ENCODE peak calls at places on chromosomes 16 and 17, in four cellular contexts. D is H9, V is IMR-90, E is H1. Y is an unnamed sample.

GRCh38 chr16:11788914-11789313 is 8.1 kb downstream of the ZC3H7A start:
- DNase-seq in D (no peak), V (no peak), E (no peak), Y (no peak)

GRCh38 chr16:12673466-12673865 is 130.2 kb downstream of the CPPED1 start:
- DNase-seq in D (no peak), V (no peak), E (no peak), Y (no peak)

GRCh38 chr16:49112754-49113153 is 168.9 kb downstream of the CBLN1 start:
- DNase-seq in D (no peak), V (no peak), E (no peak), Y (no peak)

GRCh38 chr17:78738245-78738644 is 43.8 kb downstream of the CYTH1 start:
- DNase-seq in D (no peak), V (no peak), E (no peak), Y (peak)

GRCh38 chr17:31389673-31390381 is 1.6 kb upstream of the RAB11FIP4 start:
- DNase-seq in D (peak), V (no peak), E (peak), Y (no peak)

GRCh38 chr16:67158637-67159600 is 790 bp downstream of the TRADD start:
- DNase-seq in D (peak), V (no peak), E (peak), Y (peak)

GRCh38 chr17:40827746-40828453 is 5.5 kb upstream of the KRT10 start:
- DNase-seq in D (no peak), V (no peak), E (no peak), Y (peak)

GRCh38 chr17:44543213-44543904 is 13.9 kb upstream of the FZD2 start:
- DNase-seq in D (peak), V (peak), E (peak), Y (peak)

GRCh38 chr16:75921281-75921680 is 195.0 kb upstream of the CPHXL start:
- DNase-seq in D (peak), V (no peak), E (no peak), Y (no peak)

GRCh38 chr17:6437466-6437865 is 2.5 kb upstream of the AIPL1 start:
- DNase-seq in D (peak), V (no peak), E (no peak), Y (no peak)

GRCh38 chr16:25264599-25264998 is 7.0 kb upstream of the ZKSCAN2 start:
- DNase-seq in D (no peak), V (no peak), E (no peak), Y (no peak)

GRCh38 chr16:84673203-84673535 is 24.9 kb downstream of the KLHL36 start:
- DNase-seq in D (no peak), V (no peak), E (no peak), Y (no peak)

GRCh38 chr16:88595101-88595500 is 24.9 kb downstream of the ZC3H18 start:
- DNase-seq in D (no peak), V (no peak), E (no peak), Y (no peak)

GRCh38 chr17:7107795-7108559 is 6.6 kb downstream of the ASGR2 start:
- DNase-seq in D (no peak), V (no peak), E (no peak), Y (no peak)

GRCh38 chr17:64599187-64599676 is 62.9 kb downstream of the SMURF2 start:
- DNase-seq in D (peak), V (no peak), E (no peak), Y (no peak)

GRCh38 chr17:63039899-63040602 is 74.0 kb downstream of the TANC2 start:
- DNase-seq in D (no peak), V (peak), E (no peak), Y (no peak)

GRCh38 chr16:87407511-87408112 is 15.5 kb downstream of the MAP1LC3B start:
- DNase-seq in D (no peak), V (no peak), E (no peak), Y (no peak)

GRCh38 chr17:78729636-78730035 is 52.4 kb downstream of the CYTH1 start:
- DNase-seq in D (no peak), V (no peak), E (no peak), Y (no peak)

GRCh38 chr16:52613508-52613907 is 66.6 kb upstream of the TOX3 start:
- DNase-seq in D (no peak), V (no peak), E (no peak), Y (no peak)

GRCh38 chr16:27244363-27244755 is 24.2 kb downstream of the NSMCE1 start:
- DNase-seq in D (peak), V (no peak), E (no peak), Y (no peak)

GRCh38 chr16:85137323-85138072 is 25.2 kb upstream of the CIBAR2 start:
- DNase-seq in D (no peak), V (peak), E (no peak), Y (no peak)

GRCh38 chr17:34370376-34370996 is 7.5 kb upstream of the CCL1 start:
- DNase-seq in D (peak), V (no peak), E (no peak), Y (no peak)

GRCh38 chr17:10993126-10993525 is 155.2 kb upstream of the PIRT start:
- DNase-seq in D (no peak), V (no peak), E (no peak), Y (no peak)

GRCh38 chr16:87434146-87434667 is 42.1 kb downstream of the MAP1LC3B start:
- DNase-seq in D (no peak), V (no peak), E (no peak), Y (no peak)

GRCh38 chr17:28475151-28475900 is 1.9 kb downstream of the SLC13A2 start:
- DNase-seq in D (peak), V (no peak), E (no peak), Y (no peak)

GRCh38 chr16:84212631-84213030 is 21.7 kb downstream of the ADAD2 start:
- DNase-seq in D (no peak), V (no peak), E (no peak), Y (no peak)

GRCh38 chr17:66715076-66715675 is 119.7 kb upstream of the CACNG5 start:
- DNase-seq in D (peak), V (no peak), E (no peak), Y (no peak)

GRCh38 chr16:19831678-19832077 is 53.0 kb downstream of the GPRC5B start:
- DNase-seq in D (no peak), V (peak), E (no peak), Y (no peak)

GRCh38 chr17:63842173-63842539 is 329 bp downstream of the SMARCD2 start:
- DNase-seq in D (no peak), V (no peak), E (peak), Y (peak)

GRCh38 chr17:19540706-19541370 is 7.2 kb downstream of the SLC47A1 start:
- DNase-seq in D (no peak), V (no peak), E (no peak), Y (peak)

GRCh38 chr17:19537116-19537515 is 3.5 kb downstream of the SLC47A1 start:
- DNase-seq in D (no peak), V (no peak), E (no peak), Y (peak)

GRCh38 chr17:19539040-19539399 is 5.4 kb downstream of the SLC47A1 start:
- DNase-seq in D (no peak), V (no peak), E (no peak), Y (no peak)

GRCh38 chr17:19539841-19540311 is 6.2 kb downstream of the SLC47A1 start:
- DNase-seq in D (no peak), V (no peak), E (no peak), Y (no peak)

DNA sequence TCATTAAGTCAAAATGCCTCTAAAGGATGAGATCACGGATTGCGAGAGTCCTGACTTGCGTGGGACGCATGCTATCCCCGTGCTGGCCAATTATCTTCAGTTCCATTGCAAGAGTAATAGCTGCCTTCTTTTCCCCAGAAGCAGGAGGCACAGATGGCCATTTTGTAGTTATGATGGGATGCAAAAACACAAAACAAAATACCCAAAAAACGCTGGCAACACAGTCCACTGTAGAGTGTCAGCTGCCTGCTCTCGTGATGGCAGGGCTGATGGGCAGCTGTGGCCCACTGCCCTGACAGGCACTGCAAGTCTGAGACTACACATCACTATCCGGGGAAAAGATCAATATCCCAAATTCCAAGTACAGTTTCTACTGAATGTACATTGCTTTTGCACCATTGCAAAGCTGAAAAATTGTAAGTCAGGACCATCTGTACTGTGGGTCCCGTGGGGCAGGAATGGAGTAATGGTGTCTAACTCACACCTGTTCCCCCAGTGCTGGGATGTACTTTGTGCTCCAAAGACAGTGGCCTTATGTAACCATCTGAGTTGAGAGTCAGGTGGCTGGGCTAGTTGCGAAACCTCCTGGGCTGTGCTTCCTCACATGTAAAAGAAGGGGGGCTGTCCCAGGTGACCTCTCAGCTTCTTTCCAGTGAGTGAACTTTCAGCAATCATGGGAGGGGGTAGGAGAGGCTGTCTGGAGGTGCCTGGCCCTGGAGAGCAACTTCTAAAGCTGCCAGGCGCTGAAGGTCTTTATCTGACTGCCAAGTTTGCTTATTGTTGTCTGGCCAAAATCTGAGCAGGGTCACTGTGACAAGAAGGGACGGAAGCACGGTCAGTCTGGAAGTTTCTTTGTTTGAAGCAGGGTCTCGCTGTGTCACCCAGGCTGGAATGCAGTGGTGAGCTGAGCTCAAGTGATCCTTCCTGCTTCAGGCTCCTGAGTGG is 4.7 kb downstream of the SLC47A1 start:
- DNase-seq in D (no peak), V (no peak), E (no peak), Y (no peak)
- H3K56ac ChIP-seq in D (no peak), V (no peak), E (no peak), Y (peak)

DNA sequence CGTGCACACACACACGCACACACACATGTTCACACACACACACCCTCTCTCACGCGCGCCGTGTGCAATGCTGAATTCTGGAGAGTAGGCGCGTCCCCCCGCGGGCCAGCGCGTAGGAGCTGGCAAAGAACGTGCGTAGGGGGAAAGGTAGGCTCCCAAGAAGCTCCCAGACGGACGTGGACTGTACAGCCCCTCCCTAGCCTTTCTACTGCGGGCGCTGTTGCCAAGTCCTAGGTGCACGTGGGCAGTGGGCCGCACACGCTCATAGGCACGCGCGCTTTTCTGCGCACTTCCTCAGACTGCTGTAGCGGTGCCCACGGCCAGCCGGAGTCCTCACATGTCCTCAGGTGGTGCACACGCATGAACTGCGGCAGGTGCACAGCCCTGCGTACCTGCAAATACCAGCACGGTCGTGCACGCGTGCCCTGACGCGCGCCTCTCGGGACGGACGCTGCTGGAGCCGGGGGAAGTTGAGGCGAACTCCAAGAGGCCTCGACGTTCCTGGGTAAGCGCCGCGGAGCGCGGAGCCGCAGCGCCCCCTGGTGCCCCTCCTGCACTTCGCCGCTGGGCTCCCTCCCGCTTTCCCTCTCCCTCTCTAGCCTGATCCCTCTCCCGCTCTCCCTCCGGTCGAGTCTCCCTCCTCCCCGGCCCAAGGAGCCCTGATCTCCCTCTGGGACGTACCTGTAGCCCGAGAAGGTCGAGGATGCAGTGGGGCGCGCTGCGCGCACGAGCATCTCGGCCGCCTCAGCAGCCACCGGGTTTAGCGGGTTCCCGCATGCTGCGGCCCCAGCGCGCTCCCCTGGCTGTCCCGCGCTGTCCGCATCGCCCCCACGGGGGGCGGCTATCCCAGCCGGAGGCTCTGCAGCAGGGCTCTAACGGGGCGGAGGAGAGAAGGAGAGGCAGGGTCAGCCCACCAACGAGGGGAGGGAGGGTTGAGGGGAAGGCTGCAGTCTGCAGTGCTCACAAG is 749 bp downstream of the GRIN2A start:
- DNase-seq in D (peak), V (peak), E (peak), Y (peak)
- H3K56ac ChIP-seq in D (no peak), V (no peak), E (peak), Y (peak)

GRCh38 chr16:73610160-73610559 is 562.2 kb upstream of the ZFHX3 start:
- DNase-seq in D (no peak), V (no peak), E (no peak), Y (no peak)
- H3K56ac ChIP-seq in D (no peak), V (no peak), E (no peak), Y (peak)

GRCh38 chr17:4548061-4548461 is 7.1 kb downstream of the MYBBP1A start:
- DNase-seq in D (peak), V (no peak), E (no peak), Y (no peak)
- H3K56ac ChIP-seq in D (no peak), V (no peak), E (no peak), Y (no peak)

GRCh38 chr17:1040216-1040600 is 43.3 kb downstream of the TIMM22 start:
- DNase-seq in D (no peak), V (no peak), E (no peak), Y (no peak)
- H3K56ac ChIP-seq in D (no peak), V (no peak), E (no peak), Y (peak)

DNA sequence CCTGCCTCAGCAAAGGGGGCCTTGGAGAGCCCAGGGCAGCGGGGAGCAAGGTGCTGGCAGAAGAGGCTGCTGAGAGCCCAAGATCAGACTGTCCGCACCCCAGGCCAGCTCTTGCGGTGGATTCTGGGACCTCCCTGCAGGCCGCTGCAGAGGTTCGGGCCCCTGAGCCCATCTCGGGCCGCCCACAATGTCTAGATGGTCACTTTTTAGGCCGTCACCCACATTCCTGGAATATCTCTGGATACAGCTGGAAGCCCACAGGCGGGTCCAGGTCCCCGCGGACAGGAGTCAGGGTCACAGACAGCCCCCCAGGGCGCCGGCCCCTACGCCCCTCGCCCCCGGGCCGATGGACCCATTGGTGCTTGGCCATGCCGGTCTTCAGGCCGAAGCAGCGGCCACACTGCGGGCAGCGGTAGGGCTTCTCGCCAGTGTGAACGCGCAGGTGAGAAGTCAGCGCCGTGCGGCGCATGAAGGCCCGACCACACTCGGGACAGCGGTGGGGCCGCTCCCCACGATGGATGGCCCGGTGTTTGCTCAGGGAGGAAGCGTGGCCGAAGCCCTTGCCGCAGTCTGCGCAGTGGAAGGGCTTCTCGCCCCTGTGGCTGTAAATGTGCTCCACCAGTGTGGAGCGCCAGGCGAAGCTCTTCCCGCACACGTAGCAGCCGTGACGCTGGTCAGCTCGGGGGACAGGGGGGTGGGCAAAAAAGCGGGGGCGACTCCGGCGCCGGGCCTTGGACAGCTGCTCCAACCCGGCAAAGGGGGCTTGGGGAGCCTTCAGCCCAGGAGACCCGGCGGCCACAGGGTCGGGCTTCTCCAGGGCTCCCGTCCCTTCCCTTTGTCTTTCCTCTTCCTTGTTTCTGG is 2.1 kb downstream of the ZNF747 start:
- DNase-seq in D (no peak), V (no peak), E (no peak), Y (no peak)
- H3K56ac ChIP-seq in D (no peak), V (no peak), E (no peak), Y (peak)

DNA sequence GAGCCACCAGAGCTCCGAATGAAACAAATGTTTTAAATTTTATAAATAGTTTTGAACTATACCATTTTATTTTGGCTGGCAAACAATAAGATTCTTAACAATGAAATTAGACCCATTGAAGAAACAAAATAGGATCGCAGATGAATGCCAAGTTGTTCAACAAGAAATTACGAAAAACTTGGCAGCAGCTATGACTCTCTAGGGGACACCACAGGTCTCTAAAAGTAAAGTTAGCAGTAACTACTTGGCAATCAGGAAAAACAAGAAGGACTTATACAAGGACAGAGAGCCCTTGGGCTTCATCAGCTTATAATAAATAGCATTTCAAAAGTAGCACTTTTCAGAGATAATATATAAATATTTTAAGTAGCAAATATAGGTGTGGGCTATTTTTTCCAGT is 603.8 kb upstream of the PSMD7 start:
- DNase-seq in D (no peak), V (no peak), E (no peak), Y (no peak)
- H3K56ac ChIP-seq in D (no peak), V (no peak), E (no peak), Y (no peak)

Y was measured in mesendoderm.